ENCODE peak calls at places on chromosomes 12 and 14, in five cellular contexts. A is adrenal gland, Q is GM06990, R is ovary, J is heart left ventricle. M is an unnamed sample.

GRCh38 chr14:90624732-90625444 is 191.3 kb downstream of the TTC7B start:
- DNase-seq in A (peak; percentile 41), Q (no peak), R (no peak), J (no peak), M (no peak)

GRCh38 chr12:6074979-6075585 is 49.4 kb downstream of the VWF start:
- DNase-seq in A (peak; percentile 59), Q (no peak), R (no peak), J (peak; percentile 61), M (no peak)

GRCh38 chr14:35286707-35287106 is 5.5 kb upstream of the PSMA6 start:
- DNase-seq in A (no peak), Q (no peak), R (no peak), J (no peak), M (no peak)

GRCh38 chr14:100532154-100532915 is 54.9 kb downstream of the BEGAIN start:
- DNase-seq in A (no peak), Q (no peak), R (peak; percentile 28), J (no peak), M (no peak)

GRCh38 chr12:130672122-130672825 is 43.8 kb downstream of the RIMBP2 start:
- DNase-seq in A (no peak), Q (no peak), R (no peak), J (no peak), M (no peak)

GRCh38 chr12:116535241-116535640 is 23.9 kb upstream of the MAP1LC3B2 start:
- DNase-seq in A (no peak), Q (no peak), R (peak; percentile 49), J (no peak), M (no peak)

GRCh38 chr14:37595809-37596595 is 573 bp downstream of the TTC6 start:
- DNase-seq in A (peak; percentile 32), Q (no peak), R (no peak), J (no peak), M (no peak)

GRCh38 chr14:73862480-73862879 is 10.8 kb downstream of the PTGR2 start:
- DNase-seq in A (no peak), Q (no peak), R (no peak), J (no peak), M (no peak)

GRCh38 chr14:74978416-74978947 is 23.1 kb upstream of the PGF start:
- DNase-seq in A (no peak), Q (no peak), R (no peak), J (no peak), M (no peak)

GRCh38 chr12:43112101-43112661 is 439.8 kb downstream of the ADAMTS20 start:
- DNase-seq in A (no peak), Q (no peak), R (no peak), J (no peak), M (peak; percentile 7)

GRCh38 chr12:1611775-1612174 is 17.3 kb upstream of the WNT5B start:
- DNase-seq in A (no peak), Q (no peak), R (no peak), J (no peak), M (peak; percentile 75)

GRCh38 chr12:108881953-108882352 is 2.1 kb downstream of the DAO start:
- DNase-seq in A (no peak), Q (no peak), R (no peak), J (no peak), M (no peak)

GRCh38 chr12:92462049-92462448 is 240.7 kb upstream of the PLEKHG7 start:
- DNase-seq in A (peak; percentile 7), Q (peak; percentile 71), R (no peak), J (no peak), M (peak; percentile 37)

GRCh38 chr14:88198441-88198840 is 124.6 kb downstream of the KCNK10 start:
- DNase-seq in A (no peak), Q (no peak), R (no peak), J (no peak), M (no peak)

GRCh38 chr14:89988787-89989186 is 33.1 kb downstream of the TDP1 start:
- DNase-seq in A (no peak), Q (no peak), R (no peak), J (no peak), M (no peak)

GRCh38 chr12:16325426-16325825 is 22.0 kb upstream of the MGST1 start:
- DNase-seq in A (no peak), Q (no peak), R (no peak), J (no peak), M (no peak)

GRCh38 chr14:71117839-71118743 is 210.8 kb downstream of the PCNX1 start:
- DNase-seq in A (no peak), Q (no peak), R (no peak), J (no peak), M (peak; percentile 78)

GRCh38 chr14:32354716-32355115 is 25.6 kb downstream of the AKAP6 start:
- DNase-seq in A (no peak), Q (no peak), R (no peak), J (peak; percentile 34), M (no peak)

GRCh38 chr12:49342914-49343731 is 3.6 kb upstream of the DNAJC22 start:
- DNase-seq in A (no peak), Q (no peak), R (no peak), J (no peak), M (no peak)
- H3K4me3 ChIP-seq in A (peak overlapping the region; percentile 44), Q (peak overlapping the region; percentile 15), R (peak overlapping the region; percentile 48), J (peak overlapping the region; percentile 62), M (peak overlapping the region; percentile 46)

GRCh38 chr12:26204612-26205289 is 9.4 kb downstream of the SSPN start:
- DNase-seq in A (peak; percentile 13), Q (no peak), R (peak; percentile 30), J (peak; percentile 21), M (no peak)
- TF ChIP-seq CTCF in A (no peak), Q (no peak), R (no peak), J (no peak), M (no peak)

GRCh38 chr12:7502612-7503011 is 965 bp downstream of the CD163 start:
- DNase-seq in A (no peak), Q (no peak), R (no peak), J (no peak), M (no peak)
- H3K4me3 ChIP-seq in A (peak overlapping the region; percentile 26), Q (no peak overlapping the region), R (no peak overlapping the region), J (peak overlapping the region; percentile 56), M (no peak overlapping the region)

GRCh38 chr12:46265734-46266133 is 3.1 kb downstream of the SLC38A1 start:
- DNase-seq in A (no peak), Q (no peak), R (no peak), J (no peak), M (no peak)

GRCh38 chr12:46261658-46262057 is 7.2 kb downstream of the SLC38A1 start:
- DNase-seq in A (no peak), Q (no peak), R (no peak), J (no peak), M (no peak)

GRCh38 chr12:46264057-46264456 is 4.8 kb downstream of the SLC38A1 start:
- DNase-seq in A (no peak), Q (peak; percentile 41), R (no peak), J (no peak), M (no peak)

GRCh38 chr12:46265102-46265501 is 3.7 kb downstream of the SLC38A1 start:
- DNase-seq in A (no peak), Q (no peak), R (no peak), J (no peak), M (no peak)

DNA sequence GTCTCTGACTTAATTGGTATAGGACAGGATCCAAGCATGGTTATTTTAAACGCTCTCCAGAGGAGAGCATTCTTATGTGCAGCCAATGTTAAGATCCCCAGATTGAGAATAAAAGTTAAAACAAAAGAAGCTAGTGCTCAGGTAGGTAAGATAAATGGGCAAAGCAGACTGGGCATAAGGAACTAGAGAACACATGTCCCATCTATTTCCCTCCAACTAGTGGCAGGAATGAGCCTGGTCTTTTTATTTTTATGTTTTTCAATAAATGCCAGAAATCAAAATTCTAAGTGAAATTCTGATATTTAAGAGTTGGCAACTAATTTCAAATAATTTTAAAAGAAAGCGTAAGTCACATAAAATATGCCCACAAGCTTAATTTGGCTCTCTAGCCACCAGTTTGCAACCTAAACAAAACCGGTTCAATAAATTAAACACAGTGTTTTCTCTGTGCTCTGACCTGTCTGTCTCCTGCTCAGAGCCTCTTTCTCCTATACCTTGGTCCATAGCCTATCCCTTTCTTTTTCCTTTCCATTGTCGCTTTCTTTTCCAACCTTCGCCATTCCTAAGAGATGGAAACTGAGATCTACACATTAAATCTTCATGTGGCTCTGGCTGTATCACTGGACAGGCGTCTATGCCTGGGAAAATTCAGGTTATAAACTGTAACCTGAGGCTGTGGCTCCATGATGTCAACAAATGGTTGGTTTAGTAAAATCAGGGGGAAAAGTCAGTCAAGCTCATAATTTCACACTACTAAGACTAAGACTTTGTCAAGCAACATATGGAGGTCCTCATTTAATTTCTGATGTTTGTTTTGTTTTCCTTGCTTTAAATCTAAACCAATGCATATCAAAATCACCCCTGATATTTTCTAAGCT is 5.5 kb downstream of the SLC38A1 start:
- DNase-seq in A (no peak), Q (no peak), R (no peak), J (no peak), M (no peak)
- TF ChIP-seq CTCF in A (no peak), Q (no peak), R (no peak), J (peak; percentile 23), M (peak; percentile 9)

DNA sequence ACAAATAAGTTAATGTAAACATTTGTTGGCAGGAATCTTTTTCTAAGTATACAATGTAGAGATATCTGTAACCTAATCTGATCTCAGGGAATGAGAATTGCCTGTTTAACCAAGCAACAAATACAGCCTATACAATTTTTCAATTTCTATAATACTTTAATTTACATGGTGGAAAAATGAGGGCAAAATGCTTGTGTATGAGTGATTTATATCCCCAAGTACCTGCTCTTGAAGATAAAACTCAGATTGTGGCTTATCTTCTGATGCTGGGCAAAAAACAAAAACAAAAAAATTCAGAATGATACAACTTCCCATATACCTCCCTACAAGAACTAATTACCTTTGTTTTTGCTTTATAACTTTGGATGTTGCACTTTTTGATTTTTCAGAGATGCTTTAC is 2.2 kb downstream of the CNOT2 start:
- DNase-seq in A (no peak), Q (no peak), R (no peak), J (no peak), M (no peak)
- H3K4me3 ChIP-seq in A (no peak overlapping the region), Q (no peak overlapping the region), R (no peak overlapping the region), J (no peak overlapping the region), M (no peak overlapping the region)

GRCh38 chr14:65832431-65833253 is 420.1 kb downstream of the FUT8 start:
- DNase-seq in A (no peak), Q (no peak), R (no peak), J (no peak), M (peak; percentile 4)
- TF ChIP-seq CTCF in A (no peak), Q (peak; percentile 43), R (no peak), J (no peak), M (peak; percentile 67)

GRCh38 chr12:10131101-10131632 is 1.2 kb upstream of the CLEC7A start:
- DNase-seq in A (no peak), Q (no peak), R (no peak), J (no peak), M (no peak)

GRCh38 chr12:10128687-10129086 is 1.3 kb downstream of the CLEC7A start:
- DNase-seq in A (peak; percentile 37), Q (no peak), R (no peak), J (no peak), M (no peak)

GRCh38 chr12:10132971-10133370 is 3.0 kb upstream of the CLEC7A start:
- DNase-seq in A (no peak), Q (no peak), R (no peak), J (no peak), M (no peak)

GRCh38 chr12:10126401-10126800 is 3.6 kb downstream of the CLEC7A start:
- DNase-seq in A (no peak), Q (no peak), R (no peak), J (no peak), M (no peak)

GRCh38 chr12:10130042-10130441 is at the start of gene CLEC7A:
- DNase-seq in A (no peak), Q (peak; percentile 36), R (no peak), J (no peak), M (no peak)
- H3K4me3 ChIP-seq in A (peak within 1 kb of the TSS; percentile 39), Q (no peak within 1 kb of the TSS), R (no peak within 1 kb of the TSS), J (peak within 1 kb of the TSS; percentile 58), M (no peak within 1 kb of the TSS)

GRCh38 chr14:80867091-80867490 is 74.4 kb downstream of the CEP128 start:
- DNase-seq in A (no peak), Q (no peak), R (no peak), J (no peak), M (no peak)
- TF ChIP-seq CTCF in A (no peak), Q (no peak), R (no peak), J (no peak), M (no peak)